ENCODE peak calls at places on chromosomes 7 and 10, in five cellular contexts. W, X, K, V and Y are unnamed samples.

GRCh38 chr10:14736600-14737081 is 38.1 kb downstream of the FAM107B start:
- DNase-seq in V (peak), K (peak), X (no peak), W (no peak), Y (no peak)

GRCh38 chr10:96995851-96996250 is 163.8 kb downstream of the LCOR start:
- DNase-seq in W (no peak), V (no peak), X (no peak), K (no peak), Y (no peak)

GRCh38 chr10:33791295-33791694 is 456.8 kb upstream of the NRP1 start:
- DNase-seq in X (no peak), K (no peak), V (no peak), W (no peak), Y (no peak)

GRCh38 chr7:23713285-23714235 is 3.5 kb downstream of the STK31 start:
- DNase-seq in K (no peak), X (no peak), V (no peak), W (no peak), Y (no peak)

GRCh38 chr10:132115736-132116135 is 50.0 kb downstream of the JAKMIP3 start:
- DNase-seq in W (no peak), K (peak), V (no peak), X (no peak), Y (no peak)

GRCh38 chr10:97196213-97197029 is 10.7 kb upstream of the SLIT1 start:
- DNase-seq in V (peak), X (peak), W (no peak), K (peak), Y (no peak)

GRCh38 chr10:125661942-125662515 is 20.9 kb downstream of the TEX36 start:
- DNase-seq in K (no peak), V (no peak), X (no peak), W (no peak), Y (no peak)

GRCh38 chr10:124152781-124153600 is 59.6 kb upstream of the CHST15 start:
- DNase-seq in V (no peak), W (peak), X (peak), K (no peak), Y (no peak)

GRCh38 chr7:130926021-130926691 is 192.1 kb upstream of the KLF14 start:
- DNase-seq in V (no peak), W (no peak), X (no peak), K (no peak), Y (no peak)

GRCh38 chr10:11538834-11539190 is 72.6 kb downstream of the USP6NL start:
- DNase-seq in V (no peak), W (no peak), K (no peak), X (no peak), Y (no peak)

GRCh38 chr7:37943905-37944736 is 23.7 kb downstream of the EPDR1 start:
- DNase-seq in K (no peak), V (no peak), X (no peak), W (no peak), Y (no peak)

GRCh38 chr7:107563072-107563760 is 504 bp downstream of the COG5 start:
- DNase-seq in X (peak), V (no peak), W (peak), K (peak), Y (no peak)

GRCh38 chr10:76624470-76624869 is 1013.1 kb downstream of the KCNMA1 start:
- DNase-seq in X (no peak), V (no peak), K (no peak), W (no peak), Y (no peak)

GRCh38 chr10:88433551-88434186 is 149.4 kb downstream of the RNLS start:
- DNase-seq in X (no peak), K (no peak), W (no peak), V (no peak), Y (no peak)

GRCh38 chr7:130084037-130084875 is 13.9 kb downstream of the KLHDC10 start:
- DNase-seq in W (no peak), V (no peak), X (no peak), K (no peak), Y (no peak)

GRCh38 chr7:143318661-143319060 is 2.8 kb downstream of the CLCN1 start:
- DNase-seq in V (no peak), X (no peak), K (no peak), W (no peak), Y (no peak)

GRCh38 chr10:110843031-110843430 is 28.7 kb upstream of the PDCD4 start:
- DNase-seq in X (no peak), W (no peak), V (no peak), K (no peak), Y (no peak)

GRCh38 chr10:23917251-23917908 is 291.6 kb upstream of the KIAA1217 start:
- DNase-seq in K (no peak), X (no peak), V (no peak), W (no peak), Y (no peak)